ENCODE peak calls at places on chromosomes 1 and 21, in ten cellular contexts. One of them, this sample, is unnamed.

GRCh38 chr1:243409284-243409683 is 153.4 kb downstream of the SDCCAG8 start:
- DNase-seq in prostate gland: no peak
- DNase-seq in stimulated activated CD4-positive, alpha-beta T cell treated with anti-CD3 and anti-CD28 coated beads, Interleukin-4, amount 100 ng/mL, for 48 hours: no peak
- DNase-seq in HTR-8/SVneo: no peak
- DNase-seq in ACHN: peak; percentile 42
- DNase-seq in activated T-cell treated with anti-CD3 and anti-CD28 coated beads for 1 hour: no peak
- DNase-seq in NCI-H2081: no peak
- DNase-seq in MV-4-11: no peak
- DNase-seq in stimulated activated CD8-positive, alpha-beta memory T cell treated with anti-CD3 and anti-CD28 coated beads, Interleukin-2, amount 100 ng/mL, for 48 hours: no peak
- DNase-seq in LoVo: no peak
- DNase-seq in this sample: no peak

GRCh38 chr1:110328700-110329099 is 10.5 kb upstream of the RBM15 start:
- DNase-seq in MV-4-11: no peak
- DNase-seq in stimulated activated CD8-positive, alpha-beta memory T cell treated with anti-CD3 and anti-CD28 coated beads, Interleukin-2, amount 100 ng/mL, for 48 hours: no peak
- DNase-seq in activated T-cell treated with anti-CD3 and anti-CD28 coated beads for 1 hour: no peak
- DNase-seq in LoVo: no peak
- DNase-seq in HTR-8/SVneo: no peak
- DNase-seq in NCI-H2081: no peak
- DNase-seq in stimulated activated CD4-positive, alpha-beta T cell treated with anti-CD3 and anti-CD28 coated beads, Interleukin-4, amount 100 ng/mL, for 48 hours: no peak
- DNase-seq in ACHN: no peak
- DNase-seq in prostate gland: no peak
- DNase-seq in this sample: no peak

GRCh38 chr1:63991685-63992084 is 211.7 kb upstream of the UBE2U start:
- DNase-seq in MV-4-11: no peak
- DNase-seq in ACHN: no peak
- DNase-seq in activated T-cell treated with anti-CD3 and anti-CD28 coated beads for 1 hour: no peak
- DNase-seq in stimulated activated CD4-positive, alpha-beta T cell treated with anti-CD3 and anti-CD28 coated beads, Interleukin-4, amount 100 ng/mL, for 48 hours: no peak
- DNase-seq in stimulated activated CD8-positive, alpha-beta memory T cell treated with anti-CD3 and anti-CD28 coated beads, Interleukin-2, amount 100 ng/mL, for 48 hours: no peak
- DNase-seq in HTR-8/SVneo: no peak
- DNase-seq in LoVo: no peak
- DNase-seq in NCI-H2081: no peak
- DNase-seq in prostate gland: no peak
- DNase-seq in this sample: no peak

GRCh38 chr1:3863231-3863935 is 6.1 kb downstream of the DFFB start:
- DNase-seq in stimulated activated CD8-positive, alpha-beta memory T cell treated with anti-CD3 and anti-CD28 coated beads, Interleukin-2, amount 100 ng/mL, for 48 hours: no peak
- DNase-seq in prostate gland: no peak
- DNase-seq in NCI-H2081: no peak
- DNase-seq in stimulated activated CD4-positive, alpha-beta T cell treated with anti-CD3 and anti-CD28 coated beads, Interleukin-4, amount 100 ng/mL, for 48 hours: no peak
- DNase-seq in HTR-8/SVneo: no peak
- DNase-seq in LoVo: no peak
- DNase-seq in activated T-cell treated with anti-CD3 and anti-CD28 coated beads for 1 hour: no peak
- DNase-seq in ACHN: no peak
- DNase-seq in MV-4-11: no peak
- DNase-seq in this sample: no peak

GRCh38 chr1:93611656-93612055 is 70.0 kb downstream of the BCAR3 start:
- DNase-seq in LoVo: no peak
- DNase-seq in HTR-8/SVneo: no peak
- DNase-seq in prostate gland: no peak
- DNase-seq in stimulated activated CD8-positive, alpha-beta memory T cell treated with anti-CD3 and anti-CD28 coated beads, Interleukin-2, amount 100 ng/mL, for 48 hours: no peak
- DNase-seq in ACHN: no peak
- DNase-seq in activated T-cell treated with anti-CD3 and anti-CD28 coated beads for 1 hour: no peak
- DNase-seq in NCI-H2081: no peak
- DNase-seq in MV-4-11: no peak
- DNase-seq in stimulated activated CD4-positive, alpha-beta T cell treated with anti-CD3 and anti-CD28 coated beads, Interleukin-4, amount 100 ng/mL, for 48 hours: no peak
- DNase-seq in this sample: no peak

GRCh38 chr1:193183019-193183643 is 3.3 kb downstream of the B3GALT2 start:
- DNase-seq in activated T-cell treated with anti-CD3 and anti-CD28 coated beads for 1 hour: no peak
- DNase-seq in stimulated activated CD8-positive, alpha-beta memory T cell treated with anti-CD3 and anti-CD28 coated beads, Interleukin-2, amount 100 ng/mL, for 48 hours: no peak
- DNase-seq in LoVo: peak; percentile 62
- DNase-seq in ACHN: peak; percentile 65
- DNase-seq in NCI-H2081: peak; percentile 74
- DNase-seq in prostate gland: peak; percentile 20
- DNase-seq in stimulated activated CD4-positive, alpha-beta T cell treated with anti-CD3 and anti-CD28 coated beads, Interleukin-4, amount 100 ng/mL, for 48 hours: no peak
- DNase-seq in MV-4-11: peak; percentile 53
- DNase-seq in HTR-8/SVneo: peak; percentile 5
- DNase-seq in this sample: no peak

GRCh38 chr21:45496968-45497845 is 45.0 kb downstream of the SLC19A1 start:
- DNase-seq in activated T-cell treated with anti-CD3 and anti-CD28 coated beads for 1 hour: no peak
- DNase-seq in stimulated activated CD4-positive, alpha-beta T cell treated with anti-CD3 and anti-CD28 coated beads, Interleukin-4, amount 100 ng/mL, for 48 hours: no peak
- DNase-seq in stimulated activated CD8-positive, alpha-beta memory T cell treated with anti-CD3 and anti-CD28 coated beads, Interleukin-2, amount 100 ng/mL, for 48 hours: no peak
- DNase-seq in HTR-8/SVneo: no peak
- DNase-seq in ACHN: no peak
- DNase-seq in MV-4-11: no peak
- DNase-seq in prostate gland: no peak
- DNase-seq in NCI-H2081: no peak
- DNase-seq in LoVo: no peak
- DNase-seq in this sample: no peak

GRCh38 chr1:242824435-242824834 is 299.9 kb upstream of the PLD5 start:
- DNase-seq in activated T-cell treated with anti-CD3 and anti-CD28 coated beads for 1 hour: no peak
- DNase-seq in stimulated activated CD8-positive, alpha-beta memory T cell treated with anti-CD3 and anti-CD28 coated beads, Interleukin-2, amount 100 ng/mL, for 48 hours: no peak
- DNase-seq in HTR-8/SVneo: peak; percentile 29
- DNase-seq in prostate gland: no peak
- DNase-seq in LoVo: no peak
- DNase-seq in MV-4-11: no peak
- DNase-seq in ACHN: no peak
- DNase-seq in NCI-H2081: no peak
- DNase-seq in stimulated activated CD4-positive, alpha-beta T cell treated with anti-CD3 and anti-CD28 coated beads, Interleukin-4, amount 100 ng/mL, for 48 hours: no peak
- DNase-seq in this sample: no peak

GRCh38 chr1:109191377-109191776 is 22.3 kb upstream of the SARS1 start:
- DNase-seq in HTR-8/SVneo: no peak
- DNase-seq in NCI-H2081: no peak
- DNase-seq in ACHN: no peak
- DNase-seq in MV-4-11: no peak
- DNase-seq in LoVo: no peak
- DNase-seq in prostate gland: no peak
- DNase-seq in activated T-cell treated with anti-CD3 and anti-CD28 coated beads for 1 hour: no peak
- DNase-seq in stimulated activated CD4-positive, alpha-beta T cell treated with anti-CD3 and anti-CD28 coated beads, Interleukin-4, amount 100 ng/mL, for 48 hours: no peak
- DNase-seq in stimulated activated CD8-positive, alpha-beta memory T cell treated with anti-CD3 and anti-CD28 coated beads, Interleukin-2, amount 100 ng/mL, for 48 hours: no peak
- DNase-seq in this sample: no peak

GRCh38 chr1:109763646-109764415 is at the start of gene EPS8L3:
- DNase-seq in activated T-cell treated with anti-CD3 and anti-CD28 coated beads for 1 hour: no peak
- DNase-seq in NCI-H2081: no peak
- DNase-seq in MV-4-11: no peak
- DNase-seq in LoVo: peak; percentile 84
- DNase-seq in ACHN: no peak
- DNase-seq in HTR-8/SVneo: no peak
- DNase-seq in stimulated activated CD4-positive, alpha-beta T cell treated with anti-CD3 and anti-CD28 coated beads, Interleukin-4, amount 100 ng/mL, for 48 hours: no peak
- DNase-seq in stimulated activated CD8-positive, alpha-beta memory T cell treated with anti-CD3 and anti-CD28 coated beads, Interleukin-2, amount 100 ng/mL, for 48 hours: no peak
- DNase-seq in prostate gland: no peak
- DNase-seq in this sample: no peak

GRCh38 chr1:18852501-18852900 is 7.0 kb downstream of the TAS1R2 start:
- DNase-seq in NCI-H2081: no peak
- DNase-seq in stimulated activated CD4-positive, alpha-beta T cell treated with anti-CD3 and anti-CD28 coated beads, Interleukin-4, amount 100 ng/mL, for 48 hours: no peak
- DNase-seq in ACHN: no peak
- DNase-seq in prostate gland: no peak
- DNase-seq in activated T-cell treated with anti-CD3 and anti-CD28 coated beads for 1 hour: no peak
- DNase-seq in MV-4-11: no peak
- DNase-seq in stimulated activated CD8-positive, alpha-beta memory T cell treated with anti-CD3 and anti-CD28 coated beads, Interleukin-2, amount 100 ng/mL, for 48 hours: no peak
- DNase-seq in HTR-8/SVneo: no peak
- DNase-seq in LoVo: no peak
- DNase-seq in this sample: no peak

GRCh38 chr1:238764779-238765178 is 621.6 kb upstream of the CHRM3 start:
- DNase-seq in LoVo: no peak
- DNase-seq in MV-4-11: no peak
- DNase-seq in activated T-cell treated with anti-CD3 and anti-CD28 coated beads for 1 hour: no peak
- DNase-seq in NCI-H2081: no peak
- DNase-seq in ACHN: no peak
- DNase-seq in prostate gland: no peak
- DNase-seq in stimulated activated CD4-positive, alpha-beta T cell treated with anti-CD3 and anti-CD28 coated beads, Interleukin-4, amount 100 ng/mL, for 48 hours: no peak
- DNase-seq in HTR-8/SVneo: no peak
- DNase-seq in stimulated activated CD8-positive, alpha-beta memory T cell treated with anti-CD3 and anti-CD28 coated beads, Interleukin-2, amount 100 ng/mL, for 48 hours: no peak
- DNase-seq in this sample: no peak

GRCh38 chr1:26700711-26701110 is 4.9 kb downstream of the ARID1A start:
- DNase-seq in HTR-8/SVneo: no peak
- DNase-seq in NCI-H2081: no peak
- DNase-seq in prostate gland: no peak
- DNase-seq in LoVo: no peak
- DNase-seq in stimulated activated CD8-positive, alpha-beta memory T cell treated with anti-CD3 and anti-CD28 coated beads, Interleukin-2, amount 100 ng/mL, for 48 hours: no peak
- DNase-seq in ACHN: no peak
- DNase-seq in activated T-cell treated with anti-CD3 and anti-CD28 coated beads for 1 hour: no peak
- DNase-seq in stimulated activated CD4-positive, alpha-beta T cell treated with anti-CD3 and anti-CD28 coated beads, Interleukin-4, amount 100 ng/mL, for 48 hours: no peak
- DNase-seq in MV-4-11: no peak
- DNase-seq in this sample: no peak

GRCh38 chr1:185229981-185230380 is 73.0 kb downstream of the SWT1 start:
- DNase-seq in prostate gland: no peak
- DNase-seq in ACHN: no peak
- DNase-seq in HTR-8/SVneo: no peak
- DNase-seq in LoVo: peak; percentile 2
- DNase-seq in stimulated activated CD8-positive, alpha-beta memory T cell treated with anti-CD3 and anti-CD28 coated beads, Interleukin-2, amount 100 ng/mL, for 48 hours: no peak
- DNase-seq in stimulated activated CD4-positive, alpha-beta T cell treated with anti-CD3 and anti-CD28 coated beads, Interleukin-4, amount 100 ng/mL, for 48 hours: no peak
- DNase-seq in activated T-cell treated with anti-CD3 and anti-CD28 coated beads for 1 hour: no peak
- DNase-seq in MV-4-11: no peak
- DNase-seq in NCI-H2081: no peak
- DNase-seq in this sample: no peak

This sample was measured in T-helper 17 cell.